ENCODE peak calls at places on chromosomes 6 and 20, in eight cellular contexts. One of them, this sample, is unnamed.

GRCh38 chr6:35181313-35181932 is 32.3 kb upstream of the SCUBE3 start:
- DNase-seq in upper lobe of right lung: no peak
- DNase-seq in effector memory CD8-positive, alpha-beta T cell: no peak
- DNase-seq in GM18507: no peak
- DNase-seq in C1 segment of cervical spinal cord: no peak
- DNase-seq in foreskin melanocyte: no peak
- DNase-seq in mesenchymal stem cell: peak; percentile 72
- DNase-seq in stimulated activated CD4-positive, alpha-beta T cell treated with anti-CD3 and anti-CD28 coated beads, Interleukin-2, amount 100 ng/mL, for 48 hours: no peak
- DNase-seq in this sample: no peak

GRCh38 chr6:34964564-34964963 is 75.5 kb downstream of the ANKS1A start:
- DNase-seq in upper lobe of right lung: no peak
- DNase-seq in effector memory CD8-positive, alpha-beta T cell: no peak
- DNase-seq in GM18507: no peak
- DNase-seq in C1 segment of cervical spinal cord: no peak
- DNase-seq in foreskin melanocyte: no peak
- DNase-seq in mesenchymal stem cell: no peak
- DNase-seq in stimulated activated CD4-positive, alpha-beta T cell treated with anti-CD3 and anti-CD28 coated beads, Interleukin-2, amount 100 ng/mL, for 48 hours: no peak
- DNase-seq in this sample: no peak

GRCh38 chr6:154247119-154247814 is 109.3 kb downstream of the IPCEF1 start:
- DNase-seq in upper lobe of right lung: no peak
- DNase-seq in effector memory CD8-positive, alpha-beta T cell: no peak
- DNase-seq in GM18507: no peak
- DNase-seq in C1 segment of cervical spinal cord: no peak
- DNase-seq in foreskin melanocyte: no peak
- DNase-seq in mesenchymal stem cell: no peak
- DNase-seq in stimulated activated CD4-positive, alpha-beta T cell treated with anti-CD3 and anti-CD28 coated beads, Interleukin-2, amount 100 ng/mL, for 48 hours: no peak
- DNase-seq in this sample: no peak

GRCh38 chr6:69974193-69974592 is 107.8 kb downstream of the COL19A1 start:
- DNase-seq in upper lobe of right lung: no peak
- DNase-seq in effector memory CD8-positive, alpha-beta T cell: no peak
- DNase-seq in GM18507: no peak
- DNase-seq in C1 segment of cervical spinal cord: no peak
- DNase-seq in foreskin melanocyte: no peak
- DNase-seq in mesenchymal stem cell: peak; percentile 88
- DNase-seq in stimulated activated CD4-positive, alpha-beta T cell treated with anti-CD3 and anti-CD28 coated beads, Interleukin-2, amount 100 ng/mL, for 48 hours: no peak
- DNase-seq in this sample: no peak

GRCh38 chr6:130752292-130752691 is 74.9 kb upstream of the SMLR1 start:
- DNase-seq in upper lobe of right lung: no peak
- DNase-seq in effector memory CD8-positive, alpha-beta T cell: no peak
- DNase-seq in GM18507: no peak
- DNase-seq in C1 segment of cervical spinal cord: no peak
- DNase-seq in foreskin melanocyte: no peak
- DNase-seq in mesenchymal stem cell: no peak
- DNase-seq in stimulated activated CD4-positive, alpha-beta T cell treated with anti-CD3 and anti-CD28 coated beads, Interleukin-2, amount 100 ng/mL, for 48 hours: no peak
- DNase-seq in this sample: no peak

GRCh38 chr20:48983423-48984400 is 62.2 kb downstream of the ARFGEF2 start:
- DNase-seq in upper lobe of right lung: no peak
- DNase-seq in effector memory CD8-positive, alpha-beta T cell: no peak
- DNase-seq in GM18507: no peak
- DNase-seq in C1 segment of cervical spinal cord: no peak
- DNase-seq in foreskin melanocyte: no peak
- DNase-seq in mesenchymal stem cell: peak; percentile 73
- DNase-seq in stimulated activated CD4-positive, alpha-beta T cell treated with anti-CD3 and anti-CD28 coated beads, Interleukin-2, amount 100 ng/mL, for 48 hours: no peak
- DNase-seq in this sample: no peak

GRCh38 chr6:31952140-31952805 is 6.4 kb downstream of the CFB start:
- DNase-seq in upper lobe of right lung: peak; percentile 83
- DNase-seq in effector memory CD8-positive, alpha-beta T cell: no peak
- DNase-seq in GM18507: no peak
- DNase-seq in C1 segment of cervical spinal cord: no peak
- DNase-seq in foreskin melanocyte: peak; percentile 40
- DNase-seq in mesenchymal stem cell: peak; percentile 72
- DNase-seq in stimulated activated CD4-positive, alpha-beta T cell treated with anti-CD3 and anti-CD28 coated beads, Interleukin-2, amount 100 ng/mL, for 48 hours: peak; percentile 39
- DNase-seq in this sample: peak; percentile 76

GRCh38 chr20:56722042-56722441 is 92.9 kb downstream of the TFAP2C start:
- DNase-seq in upper lobe of right lung: no peak
- DNase-seq in effector memory CD8-positive, alpha-beta T cell: no peak
- DNase-seq in GM18507: no peak
- DNase-seq in C1 segment of cervical spinal cord: no peak
- DNase-seq in foreskin melanocyte: no peak
- DNase-seq in mesenchymal stem cell: no peak
- DNase-seq in stimulated activated CD4-positive, alpha-beta T cell treated with anti-CD3 and anti-CD28 coated beads, Interleukin-2, amount 100 ng/mL, for 48 hours: no peak
- DNase-seq in this sample: no peak

GRCh38 chr6:71383891-71384489 is 95.4 kb downstream of the OGFRL1 start:
- DNase-seq in upper lobe of right lung: no peak
- DNase-seq in effector memory CD8-positive, alpha-beta T cell: no peak
- DNase-seq in GM18507: no peak
- DNase-seq in C1 segment of cervical spinal cord: no peak
- DNase-seq in foreskin melanocyte: peak; percentile 45
- DNase-seq in mesenchymal stem cell: peak; percentile 63
- DNase-seq in stimulated activated CD4-positive, alpha-beta T cell treated with anti-CD3 and anti-CD28 coated beads, Interleukin-2, amount 100 ng/mL, for 48 hours: peak; percentile 7
- DNase-seq in this sample: peak; percentile 60

GRCh38 chr6:43570876-43571441 is 4.9 kb downstream of the XPO5 start:
- DNase-seq in upper lobe of right lung: no peak
- DNase-seq in effector memory CD8-positive, alpha-beta T cell: no peak
- DNase-seq in GM18507: no peak
- DNase-seq in C1 segment of cervical spinal cord: no peak
- DNase-seq in foreskin melanocyte: no peak
- DNase-seq in mesenchymal stem cell: peak; percentile 55
- DNase-seq in stimulated activated CD4-positive, alpha-beta T cell treated with anti-CD3 and anti-CD28 coated beads, Interleukin-2, amount 100 ng/mL, for 48 hours: no peak
- DNase-seq in this sample: no peak

GRCh38 chr6:138545621-138545980 is 46.3 kb upstream of the NHSL1 start:
- DNase-seq in upper lobe of right lung: peak; percentile 85
- DNase-seq in effector memory CD8-positive, alpha-beta T cell: no peak
- DNase-seq in GM18507: no peak
- DNase-seq in C1 segment of cervical spinal cord: no peak
- DNase-seq in foreskin melanocyte: no peak
- DNase-seq in mesenchymal stem cell: peak; percentile 51
- DNase-seq in stimulated activated CD4-positive, alpha-beta T cell treated with anti-CD3 and anti-CD28 coated beads, Interleukin-2, amount 100 ng/mL, for 48 hours: no peak
- DNase-seq in this sample: no peak

This sample was measured in SK-MEL-5.